ENCODE peak calls at places on chromosomes 7 and 10, in ten cellular contexts. One of them, this sample, is unnamed.

GRCh38 chr7:19268737-19269136 is 123.5 kb upstream of the FERD3L start:
- DNase-seq in IMR-90: peak
- DNase-seq in cortex of kidney: no peak
- DNase-seq in left ventricle myocardium superior: no peak
- DNase-seq in aorta: no peak
- DNase-seq in nephron progenitor cell: no peak
- DNase-seq in activated T-cell treated with anti-CD3 and anti-CD28 coated beads, Interleukin-2, amount 50 U/mL, for 4 hours: no peak
- DNase-seq in activated CD4-positive, alpha-beta T cell treated with anti-CD3 and anti-CD28 coated beads, Interleukin-2, amount 10 ng/mL, durations not matched to agents 7 days and 5 days: no peak
- DNase-seq in RPMI8226: no peak
- DNase-seq in GM18507: no peak
- DNase-seq in this sample: no peak

GRCh38 chr7:156612930-156613329 is 27.6 kb upstream of the RNF32 start:
- DNase-seq in nephron progenitor cell: no peak
- DNase-seq in activated CD4-positive, alpha-beta T cell treated with anti-CD3 and anti-CD28 coated beads, Interleukin-2, amount 10 ng/mL, durations not matched to agents 7 days and 5 days: peak
- DNase-seq in IMR-90: no peak
- DNase-seq in aorta: no peak
- DNase-seq in left ventricle myocardium superior: no peak
- DNase-seq in activated T-cell treated with anti-CD3 and anti-CD28 coated beads, Interleukin-2, amount 50 U/mL, for 4 hours: peak
- DNase-seq in GM18507: no peak
- DNase-seq in cortex of kidney: no peak
- DNase-seq in RPMI8226: peak
- DNase-seq in this sample: peak

GRCh38 chr10:69056129-69056528 is 31.8 kb upstream of the SRGN start:
- DNase-seq in RPMI8226: no peak
- DNase-seq in nephron progenitor cell: no peak
- DNase-seq in left ventricle myocardium superior: peak
- DNase-seq in aorta: peak
- DNase-seq in cortex of kidney: no peak
- DNase-seq in activated CD4-positive, alpha-beta T cell treated with anti-CD3 and anti-CD28 coated beads, Interleukin-2, amount 10 ng/mL, durations not matched to agents 7 days and 5 days: no peak
- DNase-seq in activated T-cell treated with anti-CD3 and anti-CD28 coated beads, Interleukin-2, amount 50 U/mL, for 4 hours: no peak
- DNase-seq in GM18507: no peak
- DNase-seq in IMR-90: no peak
- DNase-seq in this sample: no peak

GRCh38 chr7:138386821-138387220 is 73.2 kb upstream of the TRIM24 start:
- DNase-seq in aorta: no peak
- DNase-seq in RPMI8226: no peak
- DNase-seq in activated CD4-positive, alpha-beta T cell treated with anti-CD3 and anti-CD28 coated beads, Interleukin-2, amount 10 ng/mL, durations not matched to agents 7 days and 5 days: no peak
- DNase-seq in IMR-90: no peak
- DNase-seq in nephron progenitor cell: no peak
- DNase-seq in left ventricle myocardium superior: no peak
- DNase-seq in cortex of kidney: no peak
- DNase-seq in activated T-cell treated with anti-CD3 and anti-CD28 coated beads, Interleukin-2, amount 50 U/mL, for 4 hours: no peak
- DNase-seq in GM18507: no peak
- DNase-seq in this sample: no peak

GRCh38 chr7:99010281-99010680 is 131.9 kb downstream of the TRRAP start:
- DNase-seq in nephron progenitor cell: no peak
- DNase-seq in IMR-90: no peak
- DNase-seq in GM18507: no peak
- DNase-seq in aorta: no peak
- DNase-seq in cortex of kidney: no peak
- DNase-seq in activated CD4-positive, alpha-beta T cell treated with anti-CD3 and anti-CD28 coated beads, Interleukin-2, amount 10 ng/mL, durations not matched to agents 7 days and 5 days: no peak
- DNase-seq in activated T-cell treated with anti-CD3 and anti-CD28 coated beads, Interleukin-2, amount 50 U/mL, for 4 hours: no peak
- DNase-seq in RPMI8226: no peak
- DNase-seq in left ventricle myocardium superior: no peak
- DNase-seq in this sample: no peak

GRCh38 chr10:58412502-58412961 is 27.3 kb downstream of the TFAM start:
- DNase-seq in nephron progenitor cell: no peak
- DNase-seq in activated T-cell treated with anti-CD3 and anti-CD28 coated beads, Interleukin-2, amount 50 U/mL, for 4 hours: no peak
- DNase-seq in GM18507: no peak
- DNase-seq in activated CD4-positive, alpha-beta T cell treated with anti-CD3 and anti-CD28 coated beads, Interleukin-2, amount 10 ng/mL, durations not matched to agents 7 days and 5 days: no peak
- DNase-seq in cortex of kidney: no peak
- DNase-seq in left ventricle myocardium superior: no peak
- DNase-seq in RPMI8226: no peak
- DNase-seq in aorta: no peak
- DNase-seq in IMR-90: peak
- DNase-seq in this sample: no peak

GRCh38 chr10:61452229-61452651 is 941 bp downstream of the TMEM26 start:
- DNase-seq in activated T-cell treated with anti-CD3 and anti-CD28 coated beads, Interleukin-2, amount 50 U/mL, for 4 hours: no peak
- DNase-seq in GM18507: no peak
- DNase-seq in IMR-90: no peak
- DNase-seq in cortex of kidney: no peak
- DNase-seq in aorta: no peak
- DNase-seq in activated CD4-positive, alpha-beta T cell treated with anti-CD3 and anti-CD28 coated beads, Interleukin-2, amount 10 ng/mL, durations not matched to agents 7 days and 5 days: no peak
- DNase-seq in nephron progenitor cell: peak
- DNase-seq in left ventricle myocardium superior: no peak
- DNase-seq in RPMI8226: no peak
- DNase-seq in this sample: no peak

GRCh38 chr10:80357000-80357803 is 621 bp downstream of the DYDC2 start:
- DNase-seq in IMR-90: no peak
- DNase-seq in RPMI8226: no peak
- DNase-seq in cortex of kidney: no peak
- DNase-seq in GM18507: no peak
- DNase-seq in activated CD4-positive, alpha-beta T cell treated with anti-CD3 and anti-CD28 coated beads, Interleukin-2, amount 10 ng/mL, durations not matched to agents 7 days and 5 days: peak
- DNase-seq in aorta: peak
- DNase-seq in left ventricle myocardium superior: no peak
- DNase-seq in nephron progenitor cell: peak
- DNase-seq in activated T-cell treated with anti-CD3 and anti-CD28 coated beads, Interleukin-2, amount 50 U/mL, for 4 hours: no peak
- DNase-seq in this sample: no peak

GRCh38 chr10:70987396-70988130 is 99.2 kb upstream of the PCBD1 start:
- DNase-seq in IMR-90: no peak
- DNase-seq in activated T-cell treated with anti-CD3 and anti-CD28 coated beads, Interleukin-2, amount 50 U/mL, for 4 hours: no peak
- DNase-seq in cortex of kidney: no peak
- DNase-seq in GM18507: no peak
- DNase-seq in aorta: no peak
- DNase-seq in RPMI8226: no peak
- DNase-seq in nephron progenitor cell: no peak
- DNase-seq in activated CD4-positive, alpha-beta T cell treated with anti-CD3 and anti-CD28 coated beads, Interleukin-2, amount 10 ng/mL, durations not matched to agents 7 days and 5 days: no peak
- DNase-seq in left ventricle myocardium superior: no peak
- DNase-seq in this sample: no peak

GRCh38 chr7:95421847-95422444 is 12.9 kb downstream of the PON2 start:
- DNase-seq in nephron progenitor cell: no peak
- DNase-seq in GM18507: no peak
- DNase-seq in left ventricle myocardium superior: no peak
- DNase-seq in activated CD4-positive, alpha-beta T cell treated with anti-CD3 and anti-CD28 coated beads, Interleukin-2, amount 10 ng/mL, durations not matched to agents 7 days and 5 days: no peak
- DNase-seq in cortex of kidney: no peak
- DNase-seq in aorta: no peak
- DNase-seq in activated T-cell treated with anti-CD3 and anti-CD28 coated beads, Interleukin-2, amount 50 U/mL, for 4 hours: no peak
- DNase-seq in RPMI8226: no peak
- DNase-seq in IMR-90: peak
- DNase-seq in this sample: no peak

GRCh38 chr7:25216837-25217236 is 11.4 kb downstream of the NPVF start:
- DNase-seq in RPMI8226: peak
- DNase-seq in activated CD4-positive, alpha-beta T cell treated with anti-CD3 and anti-CD28 coated beads, Interleukin-2, amount 10 ng/mL, durations not matched to agents 7 days and 5 days: no peak
- DNase-seq in nephron progenitor cell: no peak
- DNase-seq in aorta: no peak
- DNase-seq in IMR-90: peak
- DNase-seq in activated T-cell treated with anti-CD3 and anti-CD28 coated beads, Interleukin-2, amount 50 U/mL, for 4 hours: no peak
- DNase-seq in left ventricle myocardium superior: no peak
- DNase-seq in GM18507: peak
- DNase-seq in cortex of kidney: no peak
- DNase-seq in this sample: no peak

GRCh38 chr10:33109788-33110469 is 151.9 kb upstream of the ITGB1 start:
- DNase-seq in aorta: no peak
- DNase-seq in GM18507: no peak
- DNase-seq in IMR-90: no peak
- DNase-seq in left ventricle myocardium superior: no peak
- DNase-seq in RPMI8226: no peak
- DNase-seq in activated T-cell treated with anti-CD3 and anti-CD28 coated beads, Interleukin-2, amount 50 U/mL, for 4 hours: no peak
- DNase-seq in cortex of kidney: no peak
- DNase-seq in nephron progenitor cell: no peak
- DNase-seq in activated CD4-positive, alpha-beta T cell treated with anti-CD3 and anti-CD28 coated beads, Interleukin-2, amount 10 ng/mL, durations not matched to agents 7 days and 5 days: no peak
- DNase-seq in this sample: no peak

GRCh38 chr7:44325181-44325671 is at the start of gene CAMK2B:
- DNase-seq in RPMI8226: no peak
- DNase-seq in cortex of kidney: no peak
- DNase-seq in activated T-cell treated with anti-CD3 and anti-CD28 coated beads, Interleukin-2, amount 50 U/mL, for 4 hours: no peak
- DNase-seq in GM18507: no peak
- DNase-seq in left ventricle myocardium superior: peak
- DNase-seq in aorta: no peak
- DNase-seq in nephron progenitor cell: peak
- DNase-seq in activated CD4-positive, alpha-beta T cell treated with anti-CD3 and anti-CD28 coated beads, Interleukin-2, amount 10 ng/mL, durations not matched to agents 7 days and 5 days: peak
- DNase-seq in IMR-90: no peak
- DNase-seq in this sample: no peak

GRCh38 chr7:116354546-116355422 is 144.4 kb downstream of the TES start:
- DNase-seq in activated CD4-positive, alpha-beta T cell treated with anti-CD3 and anti-CD28 coated beads, Interleukin-2, amount 10 ng/mL, durations not matched to agents 7 days and 5 days: no peak
- DNase-seq in nephron progenitor cell: peak
- DNase-seq in RPMI8226: no peak
- DNase-seq in IMR-90: peak
- DNase-seq in cortex of kidney: no peak
- DNase-seq in aorta: peak
- DNase-seq in left ventricle myocardium superior: peak
- DNase-seq in activated T-cell treated with anti-CD3 and anti-CD28 coated beads, Interleukin-2, amount 50 U/mL, for 4 hours: no peak
- DNase-seq in GM18507: no peak
- DNase-seq in this sample: no peak

GRCh38 chr7:43791665-43792064 is 33.2 kb downstream of the BLVRA start:
- DNase-seq in RPMI8226: no peak
- DNase-seq in IMR-90: peak
- DNase-seq in cortex of kidney: no peak
- DNase-seq in nephron progenitor cell: no peak
- DNase-seq in activated CD4-positive, alpha-beta T cell treated with anti-CD3 and anti-CD28 coated beads, Interleukin-2, amount 10 ng/mL, durations not matched to agents 7 days and 5 days: no peak
- DNase-seq in aorta: no peak
- DNase-seq in left ventricle myocardium superior: no peak
- DNase-seq in activated T-cell treated with anti-CD3 and anti-CD28 coated beads, Interleukin-2, amount 50 U/mL, for 4 hours: no peak
- DNase-seq in GM18507: no peak
- DNase-seq in this sample: no peak

GRCh38 chr10:128630787-128631252 is 504.6 kb upstream of the MKI67 start:
- DNase-seq in GM18507: no peak
- DNase-seq in cortex of kidney: no peak
- DNase-seq in activated CD4-positive, alpha-beta T cell treated with anti-CD3 and anti-CD28 coated beads, Interleukin-2, amount 10 ng/mL, durations not matched to agents 7 days and 5 days: no peak
- DNase-seq in activated T-cell treated with anti-CD3 and anti-CD28 coated beads, Interleukin-2, amount 50 U/mL, for 4 hours: no peak
- DNase-seq in aorta: no peak
- DNase-seq in RPMI8226: no peak
- DNase-seq in IMR-90: no peak
- DNase-seq in left ventricle myocardium superior: no peak
- DNase-seq in nephron progenitor cell: no peak
- DNase-seq in this sample: no peak

GRCh38 chr10:48598243-48598935 is 6.5 kb downstream of the ARHGAP22 start:
- DNase-seq in activated CD4-positive, alpha-beta T cell treated with anti-CD3 and anti-CD28 coated beads, Interleukin-2, amount 10 ng/mL, durations not matched to agents 7 days and 5 days: no peak
- DNase-seq in activated T-cell treated with anti-CD3 and anti-CD28 coated beads, Interleukin-2, amount 50 U/mL, for 4 hours: no peak
- DNase-seq in IMR-90: no peak
- DNase-seq in left ventricle myocardium superior: no peak
- DNase-seq in RPMI8226: peak
- DNase-seq in nephron progenitor cell: no peak
- DNase-seq in GM18507: no peak
- DNase-seq in aorta: no peak
- DNase-seq in cortex of kidney: no peak
- DNase-seq in this sample: no peak

GRCh38 chr10:17617031-17617911 is at the start of gene HACD1:
- DNase-seq in RPMI8226: peak
- DNase-seq in nephron progenitor cell: peak
- DNase-seq in IMR-90: peak
- DNase-seq in activated T-cell treated with anti-CD3 and anti-CD28 coated beads, Interleukin-2, amount 50 U/mL, for 4 hours: peak
- DNase-seq in left ventricle myocardium superior: peak
- DNase-seq in cortex of kidney: no peak
- DNase-seq in GM18507: peak
- DNase-seq in aorta: peak
- DNase-seq in activated CD4-positive, alpha-beta T cell treated with anti-CD3 and anti-CD28 coated beads, Interleukin-2, amount 10 ng/mL, durations not matched to agents 7 days and 5 days: peak
- DNase-seq in this sample: peak